ENCODE peak calls at places on chromosomes 12 and 14, in six cellular contexts. X, Q, P, G, A and V are unnamed samples.

GRCh38 chr14:32251530-32251929 is 48.5 kb upstream of the RNU6-8 start:
- DNase-seq in P (no peak), X (no peak), Q (no peak), A (no peak), G (no peak), V (no peak)

GRCh38 chr12:132438139-132438700 is 51.7 kb upstream of the FBRSL1 start:
- DNase-seq in X (no peak), G (no peak), A (no peak), P (no peak), Q (no peak), V (no peak)

GRCh38 chr12:124397807-124398577 is 103.1 kb downstream of the RFLNA start:
- DNase-seq in Q (peak), G (no peak), P (no peak), X (no peak), A (no peak), V (peak)

GRCh38 chr12:14988035-14988434 is 15.2 kb downstream of the PDE6H start:
- DNase-seq in X (no peak), Q (no peak), P (no peak), A (no peak), G (no peak), V (no peak)

GRCh38 chr14:80419339-80419738 is 208.0 kb upstream of the DIO2 start:
- DNase-seq in X (no peak), A (no peak), Q (peak), P (no peak), G (no peak), V (no peak)

GRCh38 chr14:31020834-31021575 is 4.4 kb upstream of the AP4S1 start:
- DNase-seq in A (no peak), Q (no peak), X (no peak), P (no peak), G (no peak), V (no peak)

GRCh38 chr14:103149351-103149750 is 26.1 kb downstream of the TNFAIP2 start:
- DNase-seq in P (no peak), G (no peak), A (no peak), Q (no peak), X (no peak), V (no peak)

GRCh38 chr12:132591107-132591935 is 19.1 kb downstream of the LRCOL1 start:
- DNase-seq in Q (no peak), A (no peak), P (no peak), G (no peak), X (no peak), V (no peak)

GRCh38 chr12:53737951-53738833 is 10.9 kb upstream of the CALCOCO1 start:
- DNase-seq in A (no peak), X (no peak), P (no peak), Q (no peak), G (no peak), V (no peak)

GRCh38 chr12:126558219-126558618 is 1493.0 kb downstream of the AACS start:
- DNase-seq in X (no peak), A (no peak), Q (no peak), G (no peak), P (no peak), V (no peak)

GRCh38 chr12:131946757-131947156 is 3.0 kb upstream of the EP400 start:
- DNase-seq in G (no peak), P (no peak), A (no peak), Q (no peak), X (no peak), V (no peak)

GRCh38 chr12:64608901-64609542 is 1.3 kb upstream of the RASSF3 start:
- DNase-seq in G (peak), Q (peak), A (no peak), P (peak), X (no peak), V (peak)

GRCh38 chr12:64609543-64610091 is 678 bp upstream of the RASSF3 start:
- DNase-seq in A (no peak), G (peak), P (peak), Q (no peak), X (no peak), V (no peak)

GRCh38 chr12:64611430-64612286 is 1.4 kb downstream of the RASSF3 start:
- DNase-seq in P (peak), A (no peak), Q (peak), G (no peak), X (no peak), V (peak)

GRCh38 chr12:64610092-64610659 is at the start of gene RASSF3:
- DNase-seq in Q (peak), X (peak), G (peak), P (peak), A (no peak), V (peak)

GRCh38 chr12:64610660-64611429 is 550 bp downstream of the RASSF3 start:
- DNase-seq in G (peak), P (peak), X (no peak), Q (peak), A (no peak), V (peak)
- TF ChIP-seq POLR2A in G (no peak), P (peak), X (no peak), Q (no peak), A (no peak), V (no peak)

DNA sequence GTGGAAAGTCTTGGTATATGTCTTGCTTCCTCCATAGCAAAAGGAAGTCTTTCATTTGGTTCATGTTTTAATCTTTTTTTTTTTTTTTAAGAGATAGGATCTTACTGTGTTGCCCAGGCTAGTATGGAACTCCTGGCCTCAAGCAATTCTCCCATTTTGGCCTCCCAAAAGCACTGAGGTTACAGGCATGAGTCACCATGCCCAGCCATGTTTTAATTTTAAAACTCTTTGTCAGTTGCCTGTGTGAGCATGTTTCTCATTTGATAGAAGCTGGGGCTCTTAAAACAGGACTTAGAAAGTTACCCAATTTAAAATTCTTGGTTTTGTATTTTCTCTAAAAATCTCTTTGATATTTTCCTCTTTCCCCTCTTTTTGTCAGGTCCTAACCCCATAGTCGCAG is 45.0 kb upstream of the REP15 start:
- DNase-seq in A (no peak), X (no peak), P (no peak), G (no peak), Q (no peak), V (no peak)
- H3K27ac ChIP-seq in A (no peak), X (no peak), P (no peak), G (no peak), Q (no peak), V (no peak)

GRCh38 chr12:66187822-66188221 is 1.2 kb upstream of the IRAK3 start:
- DNase-seq in Q (no peak), X (no peak), G (no peak), A (no peak), P (no peak), V (no peak)

GRCh38 chr12:66187016-66187415 is 2.0 kb upstream of the IRAK3 start:
- DNase-seq in G (no peak), P (peak), Q (no peak), X (no peak), A (no peak), V (no peak)

GRCh38 chr12:66189476-66189823 is 436 bp downstream of the IRAK3 start:
- DNase-seq in A (no peak), G (no peak), Q (no peak), X (no peak), P (no peak), V (no peak)

GRCh38 chr12:66190519-66191406 is 1.7 kb downstream of the IRAK3 start:
- DNase-seq in Q (no peak), P (peak), A (no peak), G (no peak), X (no peak), V (no peak)

DNA sequence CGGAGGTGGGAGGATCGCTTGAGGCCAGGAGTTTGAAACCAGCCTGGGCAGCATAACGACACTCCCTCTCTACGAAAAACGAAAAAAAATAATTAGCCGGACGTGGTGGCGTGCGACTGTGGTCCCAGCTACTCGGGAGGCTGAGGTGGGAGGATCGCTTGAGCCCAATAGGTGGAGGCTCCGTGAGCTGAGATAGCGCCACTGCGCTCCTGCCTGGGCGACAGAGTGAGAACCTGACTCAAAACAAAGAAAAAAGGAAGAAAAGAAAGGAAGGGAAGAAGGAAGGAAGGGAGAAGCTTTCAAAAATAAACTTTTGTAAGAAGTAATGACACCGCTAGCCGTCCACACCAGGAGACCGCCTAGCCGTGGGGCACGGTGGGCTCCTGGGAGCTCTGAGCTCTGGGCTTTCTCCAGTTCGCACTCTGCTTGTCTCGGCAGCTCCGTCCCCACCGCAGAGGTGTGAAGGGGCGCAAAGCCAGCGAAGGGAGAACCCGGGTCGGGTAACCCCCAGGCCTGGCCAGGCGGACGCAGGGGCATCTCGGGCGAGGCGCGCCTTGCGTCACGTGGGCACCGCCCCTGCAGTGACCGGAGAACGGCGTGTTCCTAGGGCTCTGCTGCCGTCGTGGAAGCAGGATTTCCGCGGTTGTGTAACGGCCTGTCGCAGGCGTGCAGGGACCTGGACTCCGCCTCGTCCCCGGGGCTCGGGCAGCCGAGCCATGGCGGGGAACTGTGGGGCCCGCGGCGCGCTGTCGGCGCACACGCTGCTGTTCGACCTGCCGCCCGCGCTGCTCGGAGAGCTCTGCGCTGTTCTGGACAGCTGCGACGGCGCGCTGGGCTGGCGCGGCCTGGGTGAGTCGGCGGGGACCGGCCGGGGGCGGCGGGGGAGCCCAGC is at the start of gene IRAK3:
- DNase-seq in X (peak), A (no peak), P (peak), G (peak), Q (peak), V (peak)
- TF ChIP-seq POLR2A in X (peak), A (no peak), P (peak), G (no peak), Q (peak), V (peak)

DNA sequence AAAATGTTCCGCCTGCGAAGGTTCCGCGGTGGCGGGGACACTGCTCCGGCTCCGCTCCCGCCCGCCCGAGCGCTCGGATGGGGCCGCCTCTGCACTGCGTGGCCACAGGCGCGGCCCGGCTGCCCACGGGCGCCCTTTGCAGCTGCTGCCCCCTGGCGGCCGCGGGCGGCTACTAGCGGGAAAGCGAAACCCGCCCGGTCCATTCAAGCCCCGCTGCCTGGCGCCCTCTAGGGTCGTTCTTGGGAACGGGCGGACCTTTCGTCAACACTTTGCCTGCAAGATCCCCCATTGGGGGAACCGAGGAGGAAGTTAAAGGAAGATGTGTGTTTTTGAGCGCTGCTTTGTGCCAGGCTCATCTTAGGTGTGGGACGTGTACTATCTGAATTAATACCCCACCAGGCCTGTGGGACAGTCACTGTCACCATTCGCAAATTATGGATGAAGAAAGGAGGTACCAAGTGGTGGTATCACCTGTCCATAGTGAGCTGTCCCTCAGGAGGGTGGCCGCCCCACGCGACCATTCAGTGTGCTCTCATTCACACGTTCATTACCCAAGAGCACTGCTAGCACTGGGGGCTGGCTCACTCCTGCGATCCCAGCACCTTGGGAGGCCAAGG is 19.4 kb downstream of the GPR132 start:
- DNase-seq in G (peak), A (no peak), X (peak), P (peak), Q (peak), V (peak)
- H3K27ac ChIP-seq in G (peak), A (no peak), X (no peak), P (no peak), Q (no peak), V (no peak)

GRCh38 chr14:101809671-101810514 is 48.4 kb downstream of the PPP2R5C start:
- DNase-seq in X (peak), P (peak), Q (peak), A (no peak), G (peak), V (peak)
- TF ChIP-seq POLR2A in X (peak), P (peak), Q (peak), A (peak), G (peak), V (peak)

GRCh38 chr12:104493504-104493903 is 36.8 kb downstream of the CHST11 start:
- DNase-seq in Q (no peak), A (no peak), G (no peak), P (no peak), X (no peak), V (no peak)

GRCh38 chr12:104496336-104496735 is 39.6 kb downstream of the CHST11 start:
- DNase-seq in X (no peak), P (no peak), G (no peak), A (no peak), Q (no peak), V (no peak)

GRCh38 chr12:104494816-104495158 is 38.0 kb downstream of the CHST11 start:
- DNase-seq in X (no peak), P (no peak), A (no peak), Q (no peak), G (no peak), V (no peak)

GRCh38 chr12:104495786-104496185 is 39.0 kb downstream of the CHST11 start:
- DNase-seq in P (no peak), Q (no peak), X (no peak), A (no peak), G (no peak), V (no peak)

DNA sequence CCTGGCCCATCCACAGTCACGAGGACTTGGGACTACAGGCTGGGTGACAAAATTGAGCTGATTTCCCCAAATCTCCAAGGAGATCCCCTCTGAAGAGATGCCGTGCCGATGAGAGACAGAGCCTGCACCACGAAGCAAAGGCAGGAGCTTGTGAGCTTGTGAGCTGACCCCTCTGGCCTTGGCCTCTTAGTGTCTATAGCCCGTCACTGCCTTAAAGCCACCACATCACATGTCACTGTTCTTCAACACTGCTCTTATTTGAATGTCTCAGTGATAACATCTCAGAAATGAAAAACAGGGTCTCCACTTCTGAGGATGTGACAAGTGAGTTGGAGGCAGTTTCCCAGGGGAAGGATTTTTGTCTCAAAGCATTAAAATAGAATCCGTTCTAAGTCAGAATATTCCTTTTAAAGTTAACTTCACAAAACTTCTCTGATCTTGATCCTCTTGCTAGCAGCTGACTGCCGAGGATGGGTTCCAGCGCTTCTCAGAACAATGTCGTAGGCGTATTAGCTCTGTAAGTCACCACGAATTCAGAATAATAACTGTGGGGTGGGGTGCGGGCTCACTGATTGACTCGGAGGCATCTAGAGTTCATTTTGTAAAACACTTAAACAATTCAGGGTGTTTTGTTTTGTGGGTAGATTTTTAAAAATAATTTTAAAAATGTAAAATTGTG is 37.5 kb downstream of the CHST11 start:
- DNase-seq in G (no peak), Q (no peak), A (no peak), X (no peak), P (no peak), V (no peak)
- H3K27ac ChIP-seq in G (no peak), Q (no peak), A (peak), X (peak), P (no peak), V (peak)

GRCh38 chr14:67240978-67241415 is 238 bp upstream of the PALS1 start:
- DNase-seq in X (peak), Q (peak), P (peak), A (no peak), G (peak), V (peak)
- TF ChIP-seq POLR2A in X (peak), Q (peak), P (peak), A (no peak), G (peak), V (peak)

DNA sequence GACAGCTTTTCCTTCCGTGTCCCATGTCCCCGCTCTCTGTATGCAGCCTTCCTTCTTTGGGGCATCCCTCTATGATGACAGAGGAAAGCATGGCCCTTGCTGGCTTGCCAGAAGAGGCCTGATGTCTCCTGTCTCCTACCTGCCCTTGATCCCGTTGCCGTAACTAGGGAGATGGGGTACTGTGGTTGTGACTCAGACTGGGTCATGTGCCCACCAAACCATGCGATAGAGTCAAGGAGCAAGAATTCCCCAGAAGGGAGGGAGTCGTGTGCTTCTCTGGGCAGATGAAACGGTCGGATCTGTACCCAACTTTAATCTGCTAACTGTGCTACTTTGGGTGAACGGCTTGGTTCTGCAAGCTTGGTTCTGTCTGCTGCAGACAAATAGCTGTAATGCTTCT is 99.1 kb upstream of the DYNC1H1 start:
- DNase-seq in G (no peak), P (no peak), Q (no peak), A (no peak), X (no peak), V (no peak)
- H3K27ac ChIP-seq in G (no peak), P (no peak), Q (no peak), A (no peak), X (no peak), V (no peak)

GRCh38 chr14:51860164-51860835 is at the start of gene GNG2:
- DNase-seq in P (peak), X (peak), A (no peak), Q (peak), G (peak), V (peak)
- TF ChIP-seq POLR2A in P (no peak), X (peak), A (no peak), Q (peak), G (no peak), V (no peak)

DNA sequence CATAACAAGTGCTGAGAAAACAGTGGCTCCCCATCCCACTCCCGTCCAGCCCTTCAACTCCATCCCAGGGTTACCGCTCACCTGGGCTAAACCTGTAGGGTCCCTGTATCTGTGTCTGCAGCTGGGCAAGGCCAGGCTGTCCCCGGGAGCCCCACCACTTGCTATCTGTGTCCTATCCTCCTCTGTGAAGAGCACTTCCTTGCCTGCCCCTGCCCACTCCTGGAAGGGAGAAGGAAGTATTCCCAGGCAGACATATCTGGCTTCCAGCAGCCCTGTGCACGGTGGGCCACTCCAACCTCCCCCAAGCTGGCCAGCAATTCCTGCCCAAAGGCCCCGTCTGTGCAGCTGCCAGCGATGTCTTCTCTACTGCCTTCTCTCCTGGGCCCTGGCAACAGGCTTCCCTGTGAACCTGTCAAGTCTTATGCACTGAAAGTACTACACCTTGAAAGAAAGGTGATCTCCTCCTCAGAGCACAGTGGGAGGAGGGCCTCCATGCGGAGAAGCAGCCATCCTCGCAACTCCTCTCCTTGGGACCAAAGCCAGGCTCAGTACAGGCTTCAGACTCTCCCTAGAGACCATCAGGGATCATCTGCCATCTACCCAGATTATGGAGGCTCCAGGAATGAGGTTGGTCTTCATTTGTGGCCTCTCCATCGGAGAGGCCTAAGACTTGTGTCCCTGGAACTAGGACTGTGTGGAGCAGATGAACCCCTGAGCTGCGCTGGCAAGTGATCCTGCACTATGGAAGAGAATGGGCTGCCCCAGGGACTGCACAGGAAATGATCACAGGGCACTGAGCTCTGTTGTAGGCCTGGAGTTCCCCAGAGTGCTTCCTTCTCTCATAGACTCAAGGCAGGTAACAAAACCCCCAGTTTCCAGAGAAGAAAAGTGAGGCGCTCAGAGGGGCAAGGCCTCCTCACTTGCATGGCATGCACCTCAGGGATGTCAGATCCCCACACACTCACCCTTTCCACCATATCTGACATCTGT is 663.6 kb downstream of the BCL11B start:
- DNase-seq in Q (no peak), X (no peak), A (peak), G (no peak), P (no peak), V (no peak)
- H3K27ac ChIP-seq in Q (no peak), X (no peak), A (no peak), G (no peak), P (no peak), V (no peak)